ENCODE peak calls at places on chromosomes 11 and 22, in seven cellular contexts. One of them, this sample, is unnamed.

GRCh38 chr11:1889941-1890855 is 1.5 kb downstream of the PRR33 start:
- DNase-seq in heart left ventricle: peak; percentile 22
- DNase-seq in cardiac fibroblast: no peak
- DNase-seq in brain microvascular endothelial cell: no peak
- DNase-seq in adrenal gland: peak; percentile 50
- DNase-seq in HFFc6: no peak
- DNase-seq in GM12865: no peak
- DNase-seq in this sample: no peak

GRCh38 chr22:19884161-19884953 is 29.7 kb upstream of the GNB1L start:
- DNase-seq in HFFc6: no peak
- DNase-seq in cardiac fibroblast: no peak
- DNase-seq in heart left ventricle: peak; percentile 15
- DNase-seq in adrenal gland: no peak
- DNase-seq in brain microvascular endothelial cell: no peak
- DNase-seq in GM12865: no peak
- DNase-seq in this sample: no peak

GRCh38 chr22:48894064-48894671 is 933.5 kb downstream of the BRD1 start:
- DNase-seq in adrenal gland: peak; percentile 6
- DNase-seq in brain microvascular endothelial cell: no peak
- DNase-seq in HFFc6: no peak
- DNase-seq in heart left ventricle: no peak
- DNase-seq in GM12865: no peak
- DNase-seq in cardiac fibroblast: no peak
- DNase-seq in this sample: no peak

GRCh38 chr22:35327690-35328471 is 28.2 kb downstream of the TOM1 start:
- DNase-seq in cardiac fibroblast: no peak
- DNase-seq in GM12865: no peak
- DNase-seq in HFFc6: no peak
- DNase-seq in heart left ventricle: no peak
- DNase-seq in brain microvascular endothelial cell: no peak
- DNase-seq in adrenal gland: no peak
- DNase-seq in this sample: no peak

GRCh38 chr11:2517386-2518064 is 72.7 kb downstream of the KCNQ1 start:
- DNase-seq in brain microvascular endothelial cell: no peak
- DNase-seq in HFFc6: no peak
- DNase-seq in heart left ventricle: peak; percentile 19
- DNase-seq in adrenal gland: no peak
- DNase-seq in GM12865: no peak
- DNase-seq in cardiac fibroblast: no peak
- DNase-seq in this sample: peak; percentile 9

GRCh38 chr11:126716456-126717083 is 284.0 kb downstream of the KIRREL3 start:
- DNase-seq in cardiac fibroblast: peak; percentile 39
- DNase-seq in HFFc6: peak; percentile 25
- DNase-seq in brain microvascular endothelial cell: peak; percentile 36
- DNase-seq in GM12865: peak; percentile 67
- DNase-seq in adrenal gland: peak; percentile 79
- DNase-seq in heart left ventricle: no peak
- DNase-seq in this sample: peak; percentile 35

GRCh38 chr11:125724125-125724524 is 22.0 kb upstream of the PATE1 start:
- DNase-seq in brain microvascular endothelial cell: peak; percentile 16
- DNase-seq in adrenal gland: no peak
- DNase-seq in GM12865: no peak
- DNase-seq in heart left ventricle: no peak
- DNase-seq in HFFc6: peak; percentile 15
- DNase-seq in cardiac fibroblast: peak; percentile 46
- DNase-seq in this sample: no peak

GRCh38 chr11:99020324-99021225 is at the start of gene CNTN5:
- DNase-seq in HFFc6: peak; percentile 0
- DNase-seq in GM12865: peak; percentile 9
- DNase-seq in cardiac fibroblast: peak; percentile 39
- DNase-seq in heart left ventricle: peak; percentile 36
- DNase-seq in adrenal gland: peak; percentile 50
- DNase-seq in brain microvascular endothelial cell: peak; percentile 35
- DNase-seq in this sample: no peak

GRCh38 chr22:30881361-30882180 is 87.0 kb downstream of the MORC2 start:
- DNase-seq in adrenal gland: peak; percentile 83
- DNase-seq in GM12865: no peak
- DNase-seq in heart left ventricle: peak; percentile 45
- DNase-seq in cardiac fibroblast: no peak
- DNase-seq in brain microvascular endothelial cell: no peak
- DNase-seq in HFFc6: no peak
- DNase-seq in this sample: no peak

GRCh38 chr11:123111465-123111864 is 49.5 kb upstream of the HSPA8 start:
- DNase-seq in HFFc6: peak; percentile 58
- DNase-seq in brain microvascular endothelial cell: no peak
- DNase-seq in adrenal gland: no peak
- DNase-seq in GM12865: peak; percentile 54
- DNase-seq in cardiac fibroblast: peak; percentile 73
- DNase-seq in heart left ventricle: no peak
- DNase-seq in this sample: no peak

GRCh38 chr11:108198833-108199232 is 23.6 kb downstream of the NPAT start:
- DNase-seq in GM12865: no peak
- DNase-seq in cardiac fibroblast: no peak
- DNase-seq in HFFc6: no peak
- DNase-seq in brain microvascular endothelial cell: no peak
- DNase-seq in adrenal gland: no peak
- DNase-seq in heart left ventricle: no peak
- DNase-seq in this sample: no peak

GRCh38 chr22:35609761-35610160 is 7.4 kb downstream of the MB start:
- DNase-seq in HFFc6: no peak
- DNase-seq in cardiac fibroblast: no peak
- DNase-seq in adrenal gland: no peak
- DNase-seq in brain microvascular endothelial cell: no peak
- DNase-seq in GM12865: no peak
- DNase-seq in heart left ventricle: no peak
- DNase-seq in this sample: no peak

This sample was measured in mucosa of gallbladder.